ENCODE peak calls at places on chromosomes 12 and 14, in eight cellular contexts. Z is IMR-90, K is suprapubic skin, J is K562, S is lower leg skin, L is transverse colon, N is tibial nerve, E is HCT116. P is an unnamed sample.

GRCh38 chr14:92726135-92726932 is 22.1 kb downstream of the LGMN start:
- DNase-seq in Z (peak), K (peak), J (peak), S (peak), L (peak), N (no peak), E (peak), P (peak)

GRCh38 chr14:69637503-69638030 is 26.2 kb downstream of the SUSD6 start:
- DNase-seq in Z (no peak), K (no peak), J (peak), S (no peak), L (peak), N (no peak), E (no peak), P (peak)

GRCh38 chr14:50943943-50944646 is at the start of gene PYGL:
- DNase-seq in Z (peak), K (peak), J (peak), S (peak), L (peak), N (peak), E (peak), P (peak)

GRCh38 chr12:121789800-121790748 is 3.4 kb downstream of the RHOF start:
- DNase-seq in Z (peak), K (peak), J (no peak), S (no peak), L (peak), N (no peak), E (no peak), P (no peak)

GRCh38 chr14:95200404-95200803 is 43.1 kb upstream of the DICER1 start:
- DNase-seq in Z (no peak), K (no peak), J (no peak), S (no peak), L (no peak), N (no peak), E (no peak), P (no peak)

GRCh38 chr14:77011226-77011762 is 17.2 kb downstream of the IRF2BPL start:
- DNase-seq in Z (no peak), K (no peak), J (no peak), S (no peak), L (peak), N (no peak), E (no peak), P (no peak)

GRCh38 chr12:128817115-128818015 is 6.4 kb downstream of the SLC15A4 start:
- DNase-seq in Z (peak), K (peak), J (no peak), S (peak), L (peak), N (no peak), E (no peak), P (peak)

GRCh38 chr12:89134213-89134770 is 218.0 kb downstream of the DUSP6 start:
- DNase-seq in Z (no peak), K (no peak), J (no peak), S (no peak), L (no peak), N (no peak), E (peak), P (no peak)

GRCh38 chr14:34099630-34100029 is 148.8 kb upstream of the EGLN3 start:
- DNase-seq in Z (no peak), K (no peak), J (no peak), S (no peak), L (peak), N (no peak), E (no peak), P (no peak)

GRCh38 chr12:9347328-9348127 is 139.3 kb upstream of the PZP start:
- DNase-seq in Z (peak), K (no peak), J (no peak), S (no peak), L (no peak), N (no peak), E (peak), P (no peak)

GRCh38 chr12:121465921-121466799 is 66.2 kb downstream of the RNF34 start:
- DNase-seq in Z (no peak), K (no peak), J (no peak), S (no peak), L (peak), N (no peak), E (no peak), P (no peak)

GRCh38 chr12:121428883-121429282 is 29.0 kb downstream of the RNF34 start:
- DNase-seq in Z (no peak), K (no peak), J (no peak), S (no peak), L (no peak), N (no peak), E (no peak), P (no peak)

GRCh38 chr14:77248666-77249065 is 22.3 kb downstream of the NGB start:
- DNase-seq in Z (peak), K (no peak), J (no peak), S (no peak), L (no peak), N (no peak), E (no peak), P (no peak)

GRCh38 chr14:69719501-69719951 is 47.4 kb upstream of the SRSF5 start:
- DNase-seq in Z (peak), K (no peak), J (no peak), S (no peak), L (peak), N (no peak), E (no peak), P (peak)

GRCh38 chr14:57632649-57633048 is 139.0 kb upstream of the CCDC198 start:
- DNase-seq in Z (no peak), K (no peak), J (no peak), S (no peak), L (no peak), N (no peak), E (no peak), P (no peak)

GRCh38 chr12:95805864-95806669 is 15.5 kb upstream of the NTN4 start:
- DNase-seq in Z (peak), K (no peak), J (no peak), S (peak), L (no peak), N (no peak), E (peak), P (no peak)

GRCh38 chr12:114673169-114673833 is 10.7 kb downstream of the TBX3 start:
- DNase-seq in Z (peak), K (no peak), J (no peak), S (no peak), L (no peak), N (no peak), E (no peak), P (peak)

GRCh38 chr12:87300-87699 is 20.7 kb downstream of the IQSEC3 start:
- DNase-seq in Z (no peak), K (no peak), J (no peak), S (no peak), L (no peak), N (no peak), E (no peak), P (no peak)

GRCh38 chr14:41629876-41630275 is 23.2 kb downstream of the LRFN5 start:
- DNase-seq in Z (no peak), K (no peak), J (no peak), S (no peak), L (no peak), N (no peak), E (no peak), P (no peak)

GRCh38 chr12:38155020-38155395 is 161.6 kb upstream of the ALG10B start:
- DNase-seq in Z (no peak), K (no peak), J (no peak), S (no peak), L (no peak), N (no peak), E (no peak), P (no peak)

GRCh38 chr12:79848321-79848720 is 86.6 kb downstream of the PPP1R12A start:
- DNase-seq in Z (peak), K (no peak), J (no peak), S (no peak), L (no peak), N (no peak), E (no peak), P (no peak)

GRCh38 chr12:121943926-121944325 is 25.5 kb downstream of the CFAP251 start:
- DNase-seq in Z (no peak), K (no peak), J (no peak), S (no peak), L (no peak), N (no peak), E (no peak), P (no peak)

GRCh38 chr12:22257100-22257499 is 77.4 kb downstream of the ST8SIA1 start:
- DNase-seq in Z (no peak), K (no peak), J (no peak), S (no peak), L (no peak), N (no peak), E (no peak), P (no peak)

GRCh38 chr14:61621444-61621843 is 73.9 kb upstream of the HIF1A start:
- DNase-seq in Z (no peak), K (no peak), J (no peak), S (no peak), L (no peak), N (no peak), E (no peak), P (no peak)

GRCh38 chr14:68622856-68623255 is 170.0 kb downstream of the ZFP36L1 start:
- DNase-seq in Z (no peak), K (no peak), J (no peak), S (no peak), L (no peak), N (no peak), E (no peak), P (no peak)

GRCh38 chr14:103099081-103099732 is 4.7 kb downstream of the EXOC3L4 start:
- DNase-seq in Z (no peak), K (no peak), J (peak), S (no peak), L (no peak), N (no peak), E (no peak), P (no peak)

GRCh38 chr12:81974762-81975161 is 215.6 kb upstream of the PPFIA2 start:
- DNase-seq in Z (no peak), K (no peak), J (no peak), S (no peak), L (no peak), N (no peak), E (no peak), P (no peak)

GRCh38 chr12:1993871-1994371 is 10.3 kb downstream of the DCP1B start:
- DNase-seq in Z (peak), K (no peak), J (no peak), S (no peak), L (peak), N (no peak), E (no peak), P (no peak)

GRCh38 chr14:105999361-106000028 is 473.1 kb downstream of the TMEM121 start:
- DNase-seq in Z (no peak), K (no peak), J (peak), S (no peak), L (peak), N (no peak), E (peak), P (no peak)
- TF ChIP-seq CTCF in Z (peak), K (no peak), J (peak), S (no peak), L (no peak), N (no peak), E (peak), P (peak)

DNA sequence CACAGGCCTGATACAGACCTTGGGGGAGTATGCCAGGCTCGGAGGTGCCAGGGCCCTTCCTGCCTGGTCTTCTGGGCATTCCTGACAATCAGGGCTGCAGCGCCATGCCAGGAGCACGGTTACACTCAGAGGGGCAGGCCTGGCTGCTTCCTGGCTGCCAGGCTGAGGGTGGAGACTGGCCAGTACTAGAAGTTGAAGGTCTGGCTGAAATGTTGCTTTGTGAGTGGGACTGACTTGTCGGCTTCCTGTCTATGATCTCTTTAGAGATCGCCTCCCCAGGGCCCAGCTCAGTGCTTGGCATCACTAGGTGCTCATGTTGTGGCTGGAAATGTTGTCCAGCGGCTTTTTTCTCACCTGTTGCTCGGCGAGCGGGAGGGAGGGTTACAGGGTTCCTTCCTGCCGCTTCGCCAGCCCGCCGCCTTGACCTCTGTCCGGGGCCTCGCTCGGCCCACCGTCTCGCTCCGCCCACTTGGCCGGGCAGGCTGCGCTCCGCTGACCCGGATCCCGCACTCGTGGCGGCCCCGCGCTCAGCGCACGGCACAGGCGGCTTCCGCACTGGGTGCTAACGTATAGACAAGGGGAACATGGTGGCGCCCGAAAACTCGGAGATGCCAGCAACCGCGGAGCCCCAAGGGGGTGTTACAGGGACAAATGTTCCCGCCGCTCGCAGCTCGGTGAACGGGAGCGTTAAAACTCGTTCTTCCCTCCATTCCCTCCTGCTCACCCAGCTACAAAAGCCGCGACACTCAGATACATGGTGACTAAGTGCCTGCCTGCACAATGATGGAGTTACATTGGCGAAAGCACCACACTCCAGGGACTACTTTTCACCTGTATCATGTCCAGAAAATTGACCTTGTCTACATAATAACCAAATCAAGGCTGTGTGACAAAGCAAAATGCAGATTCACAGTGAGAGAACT is 32.7 kb downstream of the PAPLN start:
- DNase-seq in Z (peak), K (peak), J (no peak), S (no peak), L (peak), N (no peak), E (no peak), P (no peak)
- TF ChIP-seq POLR2A in Z (no peak), K (no peak), J (peak), S (no peak), L (no peak), N (no peak), E (no peak), P (no peak)

DNA sequence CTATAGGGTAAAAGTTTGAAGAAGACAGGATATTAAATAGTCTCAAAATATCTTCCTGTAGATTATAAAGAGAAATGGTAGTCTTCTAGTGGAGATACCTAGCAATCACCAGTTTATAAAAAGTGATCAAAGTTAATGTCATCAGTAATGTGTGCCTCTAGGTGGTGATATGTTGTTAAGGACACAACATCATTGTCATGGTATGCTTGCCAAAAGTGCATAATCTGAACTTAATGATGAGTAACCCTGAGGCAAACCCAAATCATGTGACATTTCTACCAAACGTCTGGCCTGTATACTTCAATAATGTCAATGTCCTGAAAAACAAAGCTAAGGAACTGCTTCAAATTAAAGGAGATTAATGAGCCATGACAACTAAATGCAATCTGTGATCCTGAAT is 214.7 kb downstream of the PHLDA1 start:
- DNase-seq in Z (peak), K (no peak), J (no peak), S (no peak), L (no peak), N (no peak), E (peak), P (no peak)
- TF ChIP-seq CTCF in Z (peak), K (no peak), J (no peak), S (no peak), L (peak), N (no peak), E (no peak), P (no peak)

DNA sequence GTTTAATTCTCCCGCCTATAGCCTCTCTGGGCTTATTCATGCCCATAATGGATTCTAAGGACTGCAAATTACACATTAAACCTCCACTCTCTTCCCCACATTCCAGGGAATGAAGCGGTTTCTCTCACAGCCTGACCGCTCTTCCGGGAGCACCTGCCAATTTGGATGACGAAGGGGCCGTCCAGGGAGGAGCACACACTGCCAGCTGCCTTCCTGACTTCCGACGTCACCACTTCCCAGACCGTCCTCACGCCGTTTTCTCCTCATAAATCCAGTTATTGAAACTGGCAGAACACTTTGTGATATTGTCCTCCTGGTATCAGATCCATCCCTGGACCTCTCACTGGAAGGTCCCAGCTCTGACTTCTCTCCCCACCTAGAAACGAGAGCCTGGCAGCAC is 87.6 kb downstream of the GCH1 start:
- DNase-seq in Z (peak), K (no peak), J (no peak), S (no peak), L (no peak), N (no peak), E (no peak), P (peak)
- TF ChIP-seq POLR2A in Z (no peak), K (no peak), J (no peak), S (no peak), L (no peak), N (no peak), E (no peak), P (no peak)

GRCh38 chr12:105069936-105070702 is 14.1 kb downstream of the ALDH1L2 start:
- DNase-seq in Z (no peak), K (no peak), J (no peak), S (no peak), L (no peak), N (no peak), E (no peak), P (no peak)
- TF ChIP-seq CTCF in Z (no peak), K (no peak), J (no peak), S (no peak), L (no peak), N (no peak), E (no peak), P (no peak)

GRCh38 chr12:113297621-113298471 is 37.1 kb downstream of the SLC8B1 start:
- DNase-seq in Z (no peak), K (no peak), J (no peak), S (no peak), L (no peak), N (no peak), E (no peak), P (no peak)
- TF ChIP-seq POLR2A in Z (no peak), K (no peak), J (peak), S (no peak), L (no peak), N (no peak), E (no peak), P (no peak)